ENCODE peak calls at places on chromosomes 4 and X, in ten cellular contexts. One of them, this sample, is unnamed.

GRCh38 chr4:89111833-89112563 is 665 bp downstream of the TIGD2 start:
- DNase-seq in ovary: no peak
- DNase-seq in NB4: peak
- DNase-seq in Peyer's patch: no peak
- DNase-seq in H1: no peak
- DNase-seq in tibial nerve: no peak
- DNase-seq in thyroid gland: no peak
- DNase-seq in breast epithelium: peak
- DNase-seq in heart left ventricle: no peak
- DNase-seq in body of pancreas: peak
- DNase-seq in this sample: no peak

GRCh38 chr4:110170861-110171260 is 27.6 kb downstream of the ELOVL6 start:
- DNase-seq in ovary: no peak
- DNase-seq in NB4: no peak
- DNase-seq in Peyer's patch: no peak
- DNase-seq in H1: no peak
- DNase-seq in tibial nerve: no peak
- DNase-seq in thyroid gland: no peak
- DNase-seq in breast epithelium: no peak
- DNase-seq in heart left ventricle: no peak
- DNase-seq in body of pancreas: no peak
- DNase-seq in this sample: no peak

GRCh38 chr4:107831140-107831539 is 6.4 kb downstream of the SGMS2 start:
- DNase-seq in ovary: no peak
- DNase-seq in NB4: no peak
- DNase-seq in Peyer's patch: no peak
- DNase-seq in H1: no peak
- DNase-seq in tibial nerve: no peak
- DNase-seq in thyroid gland: no peak
- DNase-seq in breast epithelium: no peak
- DNase-seq in heart left ventricle: no peak
- DNase-seq in body of pancreas: no peak
- DNase-seq in this sample: no peak

GRCh38 chr4:109588176-109588575 is 28.1 kb downstream of the MCUB start:
- DNase-seq in ovary: no peak
- DNase-seq in NB4: no peak
- DNase-seq in Peyer's patch: no peak
- DNase-seq in H1: no peak
- DNase-seq in tibial nerve: no peak
- DNase-seq in thyroid gland: no peak
- DNase-seq in breast epithelium: no peak
- DNase-seq in heart left ventricle: no peak
- DNase-seq in body of pancreas: no peak
- DNase-seq in this sample: no peak

GRCh38 chr4:138348055-138348454 is 105.9 kb upstream of the SLC7A11 start:
- DNase-seq in ovary: no peak
- DNase-seq in NB4: peak
- DNase-seq in Peyer's patch: no peak
- DNase-seq in H1: no peak
- DNase-seq in tibial nerve: no peak
- DNase-seq in thyroid gland: no peak
- DNase-seq in breast epithelium: no peak
- DNase-seq in heart left ventricle: no peak
- DNase-seq in body of pancreas: no peak
- DNase-seq in this sample: no peak

GRCh38 chrX:150989420-150989819 is 6.3 kb downstream of the HMGB3 start:
- DNase-seq in ovary: no peak
- DNase-seq in NB4: no peak
- DNase-seq in Peyer's patch: no peak
- DNase-seq in H1: no peak
- DNase-seq in tibial nerve: no peak
- DNase-seq in thyroid gland: no peak
- DNase-seq in breast epithelium: no peak
- DNase-seq in heart left ventricle: no peak
- DNase-seq in body of pancreas: no peak
- DNase-seq in this sample: no peak

GRCh38 chrX:20363003-20363674 is 96.4 kb upstream of the RPS6KA3 start:
- DNase-seq in ovary: no peak
- DNase-seq in NB4: no peak
- DNase-seq in Peyer's patch: no peak
- DNase-seq in H1: no peak
- DNase-seq in tibial nerve: no peak
- DNase-seq in thyroid gland: no peak
- DNase-seq in breast epithelium: no peak
- DNase-seq in heart left ventricle: peak
- DNase-seq in body of pancreas: peak
- DNase-seq in this sample: no peak

GRCh38 chr4:72375050-72375736 is 193.8 kb downstream of the ADAMTS3 start:
- DNase-seq in ovary: no peak
- DNase-seq in NB4: no peak
- DNase-seq in Peyer's patch: no peak
- DNase-seq in H1: no peak
- DNase-seq in tibial nerve: no peak
- DNase-seq in thyroid gland: no peak
- DNase-seq in breast epithelium: peak
- DNase-seq in heart left ventricle: no peak
- DNase-seq in body of pancreas: no peak
- DNase-seq in this sample: no peak

GRCh38 chrX:40172169-40172979 is 74.6 kb upstream of the BCOR start:
- DNase-seq in ovary: peak
- DNase-seq in NB4: peak
- DNase-seq in Peyer's patch: peak
- DNase-seq in H1: no peak
- DNase-seq in tibial nerve: peak
- DNase-seq in thyroid gland: peak
- DNase-seq in breast epithelium: no peak
- DNase-seq in heart left ventricle: peak
- DNase-seq in body of pancreas: peak
- DNase-seq in this sample: peak

GRCh38 chrX:47723689-47724088 is 64.7 kb upstream of the UXT start:
- DNase-seq in ovary: no peak
- DNase-seq in NB4: peak
- DNase-seq in Peyer's patch: no peak
- DNase-seq in H1: no peak
- DNase-seq in tibial nerve: no peak
- DNase-seq in thyroid gland: peak
- DNase-seq in breast epithelium: no peak
- DNase-seq in heart left ventricle: no peak
- DNase-seq in body of pancreas: peak
- DNase-seq in this sample: no peak

GRCh38 chr4:156767911-156768415 is 203.6 kb downstream of the PDGFC start:
- DNase-seq in ovary: no peak
- DNase-seq in NB4: no peak
- DNase-seq in Peyer's patch: no peak
- DNase-seq in H1: no peak
- DNase-seq in tibial nerve: no peak
- DNase-seq in thyroid gland: no peak
- DNase-seq in breast epithelium: no peak
- DNase-seq in heart left ventricle: no peak
- DNase-seq in body of pancreas: no peak
- DNase-seq in this sample: no peak

GRCh38 chr4:15020502-15021286 is 18.4 kb downstream of the CPEB2 start:
- DNase-seq in ovary: no peak
- DNase-seq in NB4: no peak
- DNase-seq in Peyer's patch: no peak
- DNase-seq in H1: no peak
- DNase-seq in tibial nerve: no peak
- DNase-seq in thyroid gland: no peak
- DNase-seq in breast epithelium: no peak
- DNase-seq in heart left ventricle: no peak
- DNase-seq in body of pancreas: no peak
- DNase-seq in this sample: no peak

GRCh38 chr4:38387348-38387747 is 276.7 kb upstream of the KLF3 start:
- DNase-seq in ovary: peak
- DNase-seq in NB4: no peak
- DNase-seq in Peyer's patch: no peak
- DNase-seq in H1: no peak
- DNase-seq in tibial nerve: peak
- DNase-seq in thyroid gland: peak
- DNase-seq in breast epithelium: peak
- DNase-seq in heart left ventricle: peak
- DNase-seq in body of pancreas: peak
- DNase-seq in this sample: peak

GRCh38 chr4:48403358-48403757 is 62.0 kb downstream of the SLAIN2 start:
- DNase-seq in ovary: no peak
- DNase-seq in NB4: no peak
- DNase-seq in Peyer's patch: no peak
- DNase-seq in H1: no peak
- DNase-seq in tibial nerve: no peak
- DNase-seq in thyroid gland: no peak
- DNase-seq in breast epithelium: no peak
- DNase-seq in heart left ventricle: no peak
- DNase-seq in body of pancreas: no peak
- DNase-seq in this sample: no peak

GRCh38 chr4:40662962-40663604 is 33.4 kb upstream of the RBM47 start:
- DNase-seq in ovary: no peak
- DNase-seq in NB4: no peak
- DNase-seq in Peyer's patch: no peak
- DNase-seq in H1: no peak
- DNase-seq in tibial nerve: no peak
- DNase-seq in thyroid gland: peak
- DNase-seq in breast epithelium: no peak
- DNase-seq in heart left ventricle: no peak
- DNase-seq in body of pancreas: peak
- DNase-seq in this sample: no peak

GRCh38 chrX:69232945-69233344 is 67.7 kb upstream of the PJA1 start:
- DNase-seq in ovary: no peak
- DNase-seq in NB4: no peak
- DNase-seq in Peyer's patch: no peak
- DNase-seq in H1: no peak
- DNase-seq in tibial nerve: no peak
- DNase-seq in thyroid gland: no peak
- DNase-seq in breast epithelium: no peak
- DNase-seq in heart left ventricle: no peak
- DNase-seq in body of pancreas: no peak
- DNase-seq in this sample: no peak

GRCh38 chr4:113094802-113095201 is 45.3 kb downstream of the ANK2 start:
- DNase-seq in ovary: no peak
- DNase-seq in NB4: peak
- DNase-seq in Peyer's patch: no peak
- DNase-seq in H1: no peak
- DNase-seq in tibial nerve: no peak
- DNase-seq in thyroid gland: no peak
- DNase-seq in breast epithelium: no peak
- DNase-seq in heart left ventricle: no peak
- DNase-seq in body of pancreas: no peak
- DNase-seq in this sample: no peak

GRCh38 chrX:1246816-1247215 is 21.8 kb upstream of the CSF2RA start:
- DNase-seq in ovary: peak
- DNase-seq in NB4: peak
- DNase-seq in Peyer's patch: peak
- DNase-seq in H1: no peak
- DNase-seq in tibial nerve: peak
- DNase-seq in thyroid gland: peak
- DNase-seq in breast epithelium: no peak
- DNase-seq in heart left ventricle: peak
- DNase-seq in body of pancreas: peak
- DNase-seq in this sample: peak

GRCh38 chrX:56281789-56282188 is 49.6 kb downstream of the KLF8 start:
- DNase-seq in ovary: no peak
- DNase-seq in NB4: peak
- DNase-seq in Peyer's patch: no peak
- DNase-seq in H1: no peak
- DNase-seq in tibial nerve: no peak
- DNase-seq in thyroid gland: no peak
- DNase-seq in breast epithelium: no peak
- DNase-seq in heart left ventricle: no peak
- DNase-seq in body of pancreas: no peak
- DNase-seq in this sample: no peak

GRCh38 chr4:182805606-182806149 is 111.5 kb downstream of the DCTD start:
- DNase-seq in ovary: no peak
- DNase-seq in NB4: no peak
- DNase-seq in Peyer's patch: no peak
- DNase-seq in H1: no peak
- DNase-seq in tibial nerve: no peak
- DNase-seq in thyroid gland: no peak
- DNase-seq in breast epithelium: no peak
- DNase-seq in heart left ventricle: no peak
- DNase-seq in body of pancreas: no peak
- DNase-seq in this sample: no peak
- H3K4me3 ChIP-seq in ovary: no peak
- H3K4me3 ChIP-seq in NB4: no peak
- H3K4me3 ChIP-seq in Peyer's patch: no peak
- H3K4me3 ChIP-seq in H1: no peak
- H3K4me3 ChIP-seq in tibial nerve: no peak
- H3K4me3 ChIP-seq in thyroid gland: no peak
- H3K4me3 ChIP-seq in breast epithelium: no peak
- H3K4me3 ChIP-seq in heart left ventricle: no peak
- H3K4me3 ChIP-seq in body of pancreas: no peak
- H3K4me3 ChIP-seq in this sample: peak

GRCh38 chrX:101097546-101098453 is at the start of gene CENPI:
- DNase-seq in ovary: peak
- DNase-seq in NB4: peak
- DNase-seq in Peyer's patch: peak
- DNase-seq in H1: peak
- DNase-seq in tibial nerve: peak
- DNase-seq in thyroid gland: peak
- DNase-seq in breast epithelium: peak
- DNase-seq in heart left ventricle: peak
- DNase-seq in body of pancreas: peak
- DNase-seq in this sample: peak
- TF ChIP-seq POLR2A in ovary: peak
- TF ChIP-seq POLR2A in NB4: peak
- TF ChIP-seq POLR2A in Peyer's patch: no peak
- TF ChIP-seq POLR2A in H1: peak
- TF ChIP-seq POLR2A in tibial nerve: peak
- TF ChIP-seq POLR2A in thyroid gland: no peak
- TF ChIP-seq POLR2A in breast epithelium: no peak
- TF ChIP-seq POLR2A in heart left ventricle: peak
- TF ChIP-seq POLR2A in body of pancreas: peak
- TF ChIP-seq POLR2A in this sample: no peak

DNA sequence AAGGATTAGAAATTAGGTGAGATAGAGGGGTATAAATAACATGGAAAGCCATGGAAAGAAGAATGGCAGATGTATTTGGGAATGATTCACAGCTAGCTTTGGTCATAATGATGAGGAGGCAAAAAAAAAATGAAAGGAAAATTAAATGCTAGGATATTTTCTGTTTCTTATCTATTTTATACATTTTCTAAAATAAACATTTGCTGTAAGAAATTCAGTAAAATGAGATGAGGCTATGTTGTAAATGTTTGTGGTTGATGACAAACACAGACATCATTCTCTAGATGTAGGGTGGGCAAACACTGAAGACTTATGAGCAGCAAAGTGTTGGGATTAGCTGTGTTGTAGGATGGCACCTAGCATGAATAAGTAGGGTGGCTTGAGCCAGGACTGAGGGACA is 407.1 kb downstream of the IL15 start:
- DNase-seq in ovary: no peak
- DNase-seq in NB4: no peak
- DNase-seq in Peyer's patch: no peak
- DNase-seq in H1: no peak
- DNase-seq in tibial nerve: no peak
- DNase-seq in thyroid gland: no peak
- DNase-seq in breast epithelium: no peak
- DNase-seq in heart left ventricle: no peak
- DNase-seq in body of pancreas: no peak
- DNase-seq in this sample: no peak
- H3K4me3 ChIP-seq in ovary: no peak
- H3K4me3 ChIP-seq in NB4: no peak
- H3K4me3 ChIP-seq in Peyer's patch: no peak
- H3K4me3 ChIP-seq in H1: no peak
- H3K4me3 ChIP-seq in tibial nerve: no peak
- H3K4me3 ChIP-seq in thyroid gland: no peak
- H3K4me3 ChIP-seq in breast epithelium: no peak
- H3K4me3 ChIP-seq in heart left ventricle: no peak
- H3K4me3 ChIP-seq in body of pancreas: no peak
- H3K4me3 ChIP-seq in this sample: no peak

GRCh38 chrX:48737213-48737938 is 24.2 kb upstream of the GLOD5 start:
- DNase-seq in ovary: peak
- DNase-seq in NB4: peak
- DNase-seq in Peyer's patch: peak
- DNase-seq in H1: peak
- DNase-seq in tibial nerve: peak
- DNase-seq in thyroid gland: peak
- DNase-seq in breast epithelium: peak
- DNase-seq in heart left ventricle: peak
- DNase-seq in body of pancreas: peak
- DNase-seq in this sample: peak
- TF ChIP-seq POLR2A in ovary: peak
- TF ChIP-seq POLR2A in NB4: peak
- TF ChIP-seq POLR2A in Peyer's patch: peak
- TF ChIP-seq POLR2A in H1: peak
- TF ChIP-seq POLR2A in tibial nerve: peak
- TF ChIP-seq POLR2A in thyroid gland: no peak
- TF ChIP-seq POLR2A in breast epithelium: peak
- TF ChIP-seq POLR2A in heart left ventricle: peak
- TF ChIP-seq POLR2A in body of pancreas: peak
- TF ChIP-seq POLR2A in this sample: no peak